ENCODE peak calls at places on chromosomes 12 and 14, in six cellular contexts. S, X, L, O, E and J are unnamed samples. For H3K4me1, the result is how much of the 10 kb centered on the place peaks cover.

GRCh38 chr14:54105406-54105805 is 148.8 kb upstream of the BMP4 start:
- ATAC-seq in O (no peak), L (no peak), E (no peak), S (peak), X (no peak), J (no peak)

GRCh38 chr12:20439634-20440033 is 71.3 kb downstream of the PDE3A start:
- ATAC-seq in S (no peak), L (no peak), X (no peak), E (no peak), O (no peak), J (peak)

GRCh38 chr12:93794738-93795137 is 117.6 kb downstream of the CRADD start:
- ATAC-seq in O (no peak), E (no peak), S (no peak), X (peak), L (no peak), J (no peak)

GRCh38 chr12:128745772-128746689 is 77.7 kb downstream of the SLC15A4 start:
- ATAC-seq in E (no peak), S (no peak), O (no peak), X (no peak), L (no peak), J (no peak)

GRCh38 chr12:89064780-89065179 is 287.5 kb downstream of the DUSP6 start:
- ATAC-seq in S (peak), L (no peak), X (no peak), O (no peak), E (no peak), J (no peak)

GRCh38 chr12:31406345-31406744 is 80.4 kb upstream of the SINHCAF start:
- ATAC-seq in E (no peak), X (peak), L (no peak), S (no peak), O (no peak), J (no peak)

GRCh38 chr12:64029013-64029857 is 184.7 kb downstream of the SRGAP1 start:
- ATAC-seq in X (no peak), O (no peak), E (no peak), S (no peak), L (no peak), J (peak)

GRCh38 chr14:102095871-102096568 is 9.2 kb upstream of the HSP90AA1 start:
- ATAC-seq in E (peak), X (peak), L (peak), O (no peak), S (peak), J (no peak)

GRCh38 chr12:64609543-64610091 is 678 bp upstream of the RASSF3 start:
- ATAC-seq in L (no peak), E (peak), S (peak), X (no peak), O (no peak), J (no peak)

GRCh38 chr14:77004711-77005460 is 23.6 kb downstream of the IRF2BPL start:
- ATAC-seq in S (no peak), L (no peak), O (no peak), X (no peak), E (no peak), J (no peak)

GRCh38 chr12:3102721-3103410 is 25.7 kb downstream of the TSPAN9 start:
- ATAC-seq in E (no peak), S (no peak), O (no peak), L (no peak), X (no peak), J (no peak)

GRCh38 chr12:64560395-64561301 is 49.6 kb upstream of the RASSF3 start:
- ATAC-seq in E (peak), L (peak), S (peak), X (no peak), O (no peak), J (peak)

GRCh38 chr12:105820407-105821140 is 318.2 kb downstream of the NUAK1 start:
- ATAC-seq in O (no peak), X (no peak), E (no peak), S (no peak), L (no peak), J (peak)

GRCh38 chr14:25349269-25349668 is 299.3 kb upstream of the STXBP6 start:
- ATAC-seq in S (no peak), L (no peak), E (no peak), O (no peak), X (no peak), J (no peak)

GRCh38 chr14:84323963-84324362 is 1206.0 kb upstream of the FLRT2 start:
- ATAC-seq in L (no peak), E (no peak), X (no peak), O (no peak), S (no peak), J (no peak)

GRCh38 chr12:48973992-48974673 is 2.6 kb upstream of the WNT10B start:
- ATAC-seq in L (peak), X (peak), E (peak), O (peak), S (peak), J (peak)

GRCh38 chr12:87930033-87930432 is 99.2 kb downstream of the C12orf50 start:
- ATAC-seq in L (no peak), X (no peak), S (no peak), E (no peak), O (no peak), J (no peak)

GRCh38 chr14:58747181-58747580 is 109.4 kb downstream of the DACT1 start:
- ATAC-seq in S (no peak), O (peak), L (no peak), E (no peak), X (no peak), J (peak)

GRCh38 chr12:50732591-50732990 is 31.3 kb upstream of the ATF1 start:
- ATAC-seq in X (no peak), E (no peak), L (no peak), S (no peak), O (no peak), J (no peak)

GRCh38 chr14:52455291-52456088 is 96.8 kb downstream of the TXNDC16 start:
- ATAC-seq in E (no peak), O (no peak), S (no peak), L (no peak), X (no peak), J (peak)

GRCh38 chr12:6915023-6915788 is 826 bp downstream of the ENO2 start:
- ATAC-seq in S (peak), X (peak), O (no peak), L (peak), E (no peak), J (no peak)

GRCh38 chr12:80257920-80258319 is 158.6 kb downstream of the OTOGL start:
- ATAC-seq in X (no peak), O (no peak), L (no peak), E (no peak), S (no peak), J (no peak)

GRCh38 chr14:75081835-75082234 is 12.4 kb downstream of the ZC2HC1C start:
- ATAC-seq in E (no peak), S (no peak), O (no peak), X (no peak), L (no peak), J (no peak)

GRCh38 chr14:70907172-70907995 is at the start of gene PCNX1:
- ATAC-seq in L (peak), O (peak), E (peak), S (peak), X (peak), J (peak)

GRCh38 chr12:93879476-93880376 is 202.6 kb downstream of the CRADD start:
- ATAC-seq in L (no peak), O (no peak), S (no peak), X (no peak), E (no peak), J (no peak)

GRCh38 chr12:2640709-2641108 is 154.1 kb upstream of the FKBP4 start:
- ATAC-seq in S (peak), E (peak), L (no peak), X (no peak), O (peak), J (peak)

GRCh38 chr12:7100239-7100638 is 8.0 kb upstream of the C1R start:
- ATAC-seq in E (no peak), S (no peak), L (no peak), X (no peak), O (no peak), J (no peak)

GRCh38 chr12:121827351-121828099 is 23.7 kb downstream of the SETD1B start:
- ATAC-seq in S (peak), X (no peak), E (peak), O (no peak), L (no peak), J (no peak)

GRCh38 chr12:38588618-38589309 is 272.2 kb downstream of the ALG10B start:
- ATAC-seq in O (no peak), L (no peak), E (no peak), X (no peak), S (no peak), J (no peak)

GRCh38 chr12:106127289-106128126 is 11.2 kb downstream of the NUAK1 start:
- ATAC-seq in S (no peak), X (no peak), E (peak), L (peak), O (no peak), J (peak)

GRCh38 chr12:65642006-65642695 is 182.1 kb upstream of the HMGA2 start:
- ATAC-seq in S (peak), E (no peak), L (no peak), O (no peak), X (no peak), J (no peak)

GRCh38 chr12:131061041-131061806 is 107.5 kb downstream of the ADGRD1 start:
- ATAC-seq in E (no peak), O (no peak), X (peak), S (peak), L (no peak), J (no peak)

GRCh38 chr12:80815351-80815750 is 98.6 kb downstream of the MYF5 start:
- ATAC-seq in E (no peak), X (no peak), O (no peak), S (no peak), L (no peak), J (no peak)

GRCh38 chr12:131390408-131391100 is 320.3 kb upstream of the SFSWAP start:
- ATAC-seq in O (no peak), E (peak), X (no peak), S (peak), L (peak), J (no peak)

GRCh38 chr12:48780381-48781025 is 8.4 kb downstream of the ADCY6 start:
- ATAC-seq in L (no peak), X (no peak), O (no peak), S (no peak), E (no peak), J (no peak)

GRCh38 chr12:25929096-25929637 is 29.3 kb upstream of the RASSF8 start:
- ATAC-seq in X (no peak), O (no peak), L (no peak), E (no peak), S (no peak), J (no peak)

GRCh38 chr14:61190341-61190740 is 90.8 kb downstream of the TMEM30B start:
- ATAC-seq in L (no peak), O (no peak), X (no peak), S (no peak), E (no peak), J (no peak)

GRCh38 chr12:108752387-108752786 is 21.1 kb upstream of the CORO1C start:
- ATAC-seq in L (no peak), E (no peak), S (no peak), X (no peak), O (no peak), J (peak)

GRCh38 chr14:100124551-100125088 is 34.8 kb downstream of the DEGS2 start:
- ATAC-seq in X (no peak), L (no peak), O (no peak), S (no peak), E (no peak), J (no peak)

GRCh38 chr12:103503546-103504480 is 8.0 kb upstream of the C12orf42 start:
- ATAC-seq in X (peak), E (peak), O (peak), S (peak), L (peak), J (no peak)

GRCh38 chr14:68937790-68938514 is 41.1 kb downstream of the ACTN1 start:
- ATAC-seq in X (peak), S (peak), O (peak), E (peak), L (peak), J (peak)

GRCh38 chr14:68938515-68939423 is 40.3 kb downstream of the ACTN1 start:
- ATAC-seq in O (no peak), E (peak), L (no peak), S (no peak), X (peak), J (no peak)

GRCh38 chr14:68935761-68936209 is 43.3 kb downstream of the ACTN1 start:
- ATAC-seq in E (no peak), S (no peak), X (no peak), O (peak), L (peak), J (peak)

GRCh38 chr14:68936476-68936875 is 42.6 kb downstream of the ACTN1 start:
- ATAC-seq in L (no peak), X (no peak), S (no peak), E (no peak), O (no peak), J (no peak)

DNA sequence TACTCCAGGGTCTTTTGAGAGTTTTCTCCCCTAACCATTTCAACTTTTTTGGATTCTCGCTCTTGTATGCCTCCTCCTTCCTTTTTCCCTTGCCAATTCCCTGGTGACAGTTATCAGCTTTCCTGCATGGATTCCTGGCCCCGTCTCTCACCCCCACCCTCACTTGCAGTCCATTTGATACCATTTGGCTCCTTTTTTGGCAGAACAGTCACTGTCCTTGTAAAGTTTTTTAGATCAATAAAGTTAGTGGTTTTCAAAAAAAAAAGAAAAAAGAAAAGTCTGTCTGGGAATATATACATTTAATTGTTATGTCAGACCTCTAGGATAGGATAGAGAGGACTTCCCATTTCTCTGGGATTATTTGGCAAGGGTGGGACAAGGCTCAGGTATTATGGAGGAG is 42.1 kb downstream of the ACTN1 start:
- ATAC-seq in L (no peak), X (no peak), E (no peak), O (no peak), S (no peak), J (no peak)
- H3K4me1 ChIP-seq in L (under half), X (under half), E (half or more), O (under half), S (half or more), J (under half)

GRCh38 chr14:96502621-96503251 is 554 bp downstream of the PAPOLA start:
- ATAC-seq in E (peak), X (peak), O (peak), L (peak), S (peak), J (peak)

GRCh38 chr14:96501383-96501745 is 818 bp upstream of the PAPOLA start:
- ATAC-seq in E (no peak), L (no peak), X (no peak), S (no peak), O (no peak), J (no peak)

GRCh38 chr14:96497087-96497486 is 5.1 kb upstream of the PAPOLA start:
- ATAC-seq in O (no peak), L (no peak), S (no peak), E (no peak), X (peak), J (no peak)

GRCh38 chr14:96497586-96497985 is 4.6 kb upstream of the PAPOLA start:
- ATAC-seq in S (no peak), E (no peak), X (no peak), O (no peak), L (no peak), J (no peak)

GRCh38 chr14:96501746-96502620 is at the start of gene PAPOLA:
- ATAC-seq in X (peak), S (peak), L (peak), O (peak), E (peak), J (peak)
- TF ChIP-seq POLR2A in X (peak), S (peak), L (peak), O (no peak), E (peak), J (peak)

GRCh38 chr14:91112172-91112571 is 1.7 kb upstream of the DGLUCY start:
- ATAC-seq in O (no peak), E (no peak), X (no peak), L (no peak), S (no peak), J (no peak)

GRCh38 chr14:91115986-91116385 is 2.1 kb downstream of the DGLUCY start:
- ATAC-seq in X (no peak), L (no peak), E (no peak), S (no peak), O (no peak), J (no peak)

GRCh38 chr14:91111443-91111842 is 2.4 kb upstream of the DGLUCY start:
- ATAC-seq in E (no peak), O (no peak), S (no peak), X (no peak), L (no peak), J (no peak)

GRCh38 chr14:91114079-91115065 is 499 bp downstream of the DGLUCY start:
- ATAC-seq in X (peak), S (peak), O (peak), L (peak), E (peak), J (peak)

GRCh38 chr14:91113829-91114078 is at the start of gene DGLUCY:
- ATAC-seq in S (no peak), L (peak), O (peak), E (no peak), X (peak), J (peak)
- TF ChIP-seq POLR2AphosphoS5 in S (no peak), L (no peak), O (no peak), E (no peak), X (no peak), J (no peak)

GRCh38 chr14:105486333-105486973 is at the start of gene CRIP1:
- ATAC-seq in X (no peak), S (no peak), L (no peak), E (no peak), O (no peak), J (no peak)

GRCh38 chr14:105485720-105486332 is 860 bp upstream of the CRIP1 start:
- ATAC-seq in S (no peak), X (no peak), E (peak), L (peak), O (no peak), J (no peak)

GRCh38 chr14:105483300-105484068 is 3.2 kb upstream of the CRIP1 start:
- ATAC-seq in O (no peak), S (no peak), E (no peak), X (no peak), L (no peak), J (no peak)

GRCh38 chr14:105484069-105484996 is 2.4 kb upstream of the CRIP1 start:
- ATAC-seq in L (no peak), O (no peak), E (no peak), S (no peak), X (no peak), J (no peak)

GRCh38 chr14:105484997-105485393 is 1.7 kb upstream of the CRIP1 start:
- ATAC-seq in E (no peak), O (no peak), L (no peak), X (no peak), S (no peak), J (no peak)
- H3K4me1 ChIP-seq in E (half or more), O (half or more), L (half or more), X (under half), S (half or more), J (half or more)

DNA sequence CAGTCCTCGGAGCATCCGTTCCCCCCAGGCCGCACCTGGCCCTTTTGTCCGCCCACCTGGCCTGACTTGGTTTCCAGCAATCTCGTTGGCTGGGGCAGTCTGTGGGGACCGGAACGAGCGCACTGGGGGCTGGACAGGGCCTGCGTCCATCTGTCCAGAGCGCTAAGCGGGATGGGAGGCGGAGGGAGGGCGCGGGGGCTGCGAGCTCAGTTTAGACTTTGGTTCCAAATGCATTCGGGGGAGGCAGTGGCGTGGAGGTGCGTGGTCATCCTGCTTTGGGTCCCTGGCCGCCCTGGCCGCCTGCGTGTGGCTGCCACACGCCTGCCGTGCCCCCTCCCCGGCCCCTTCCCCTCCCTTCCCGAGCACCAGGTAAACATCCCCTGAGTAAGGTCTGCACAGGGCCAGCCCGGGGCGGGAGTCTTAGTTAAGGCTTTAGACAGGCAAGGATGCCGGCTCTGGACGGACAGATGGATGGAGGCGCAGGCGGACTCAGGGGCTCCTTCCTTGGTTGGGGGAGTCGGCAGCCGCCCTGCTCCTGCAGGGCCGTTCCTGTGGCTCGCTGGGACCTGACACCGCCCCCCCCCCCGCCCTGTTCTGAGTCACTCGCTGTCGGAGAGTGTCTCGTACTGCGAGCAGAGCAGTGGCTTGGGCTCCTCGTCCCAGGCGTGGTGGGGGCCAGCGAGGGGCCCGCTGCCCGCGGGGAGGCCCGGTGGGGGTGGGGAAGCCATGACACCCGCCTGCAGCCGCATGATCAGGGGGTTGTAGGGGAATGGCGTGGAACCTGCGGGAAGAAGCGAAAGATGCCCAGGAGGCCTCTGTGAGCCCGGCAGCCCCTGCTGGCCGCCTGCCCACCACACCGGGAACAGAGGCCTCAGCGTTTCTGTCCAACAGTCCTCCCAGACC is 30.2 kb downstream of the RFLNA start:
- ATAC-seq in S (no peak), L (no peak), E (no peak), O (no peak), X (no peak), J (no peak)
- TF ChIP-seq POLR2A in S (no peak), L (no peak), E (no peak), O (no peak), X (no peak), J (no peak)

DNA sequence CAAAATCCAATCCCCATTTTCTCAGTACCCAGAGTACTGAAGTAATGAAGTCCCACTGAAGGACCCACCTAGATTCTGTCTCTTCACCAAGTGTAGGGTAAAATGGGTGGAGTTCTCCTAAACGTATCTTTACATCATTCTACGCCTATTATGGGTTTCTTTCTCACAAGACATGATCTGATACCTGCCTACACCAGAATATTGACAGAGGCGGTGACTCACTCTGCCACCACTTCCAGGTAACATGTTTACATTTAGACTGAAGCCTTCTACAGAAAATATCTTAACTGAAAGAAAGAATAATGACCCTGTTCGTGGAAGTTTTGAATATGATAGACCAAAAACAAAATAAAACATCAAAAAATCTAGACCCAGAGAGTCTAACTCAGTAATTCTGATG is 89.8 kb downstream of the BTG1 start:
- ATAC-seq in E (no peak), S (no peak), O (no peak), X (peak), L (peak), J (no peak)
- TF ChIP-seq POLR2AphosphoS5 in E (no peak), S (no peak), O (no peak), X (no peak), L (no peak), J (no peak)

GRCh38 chr14:105064721-105065143 is 498 bp downstream of the GPR132 start:
- ATAC-seq in X (peak), O (peak), S (no peak), L (no peak), E (peak), J (no peak)
- H3K4me1 ChIP-seq in X (half or more), O (half or more), S (under half), L (half or more), E (under half), J (under half)